ENCODE peak calls at places on chromosomes 7 and 10, in five cellular contexts. K, X, A, V and I are unnamed samples.
A peak's percentile ranks its signal among the peaks of the same experiment; 100 is the strongest.

GRCh38 chr7:50379082-50379481 is 71.1 kb downstream of the FIGNL1 start:
- DNase-seq in K (no peak), X (no peak), A (no peak), V (no peak), I (peak; percentile 69)

GRCh38 chr10:92544296-92544695 is 29.6 kb downstream of the IDE start:
- DNase-seq in K (no peak), X (no peak), A (no peak), V (no peak), I (no peak)

GRCh38 chr10:129390147-129390546 is 76.9 kb upstream of the MGMT start:
- DNase-seq in K (no peak), X (no peak), A (no peak), V (no peak), I (no peak)

GRCh38 chr7:1954366-1955004 is 278.3 kb downstream of the MAD1L1 start:
- DNase-seq in K (no peak), X (no peak), A (no peak), V (no peak), I (no peak)

GRCh38 chr7:30596721-30597120 is 2.0 kb downstream of the GARS1 start:
- DNase-seq in K (no peak), X (no peak), A (no peak), V (no peak), I (no peak)

GRCh38 chr10:52566471-52567246 is 205.9 kb downstream of the MBL2 start:
- DNase-seq in K (no peak), X (no peak), A (no peak), V (no peak), I (no peak)

GRCh38 chr7:111758332-111758731 is 196.0 kb upstream of the IMMP2L start:
- DNase-seq in K (no peak), X (no peak), A (no peak), V (no peak), I (no peak)

GRCh38 chr7:50754684-50755083 is 28.0 kb downstream of the GRB10 start:
- DNase-seq in K (no peak), X (no peak), A (no peak), V (no peak), I (no peak)

GRCh38 chr7:123054357-123055133 is 59.0 kb upstream of the TAS2R16 start:
- DNase-seq in K (no peak), X (no peak), A (no peak), V (no peak), I (peak; percentile 44)

GRCh38 chr7:1478480-1478879 is 19.2 kb upstream of the MICALL2 start:
- DNase-seq in K (no peak), X (no peak), A (no peak), V (no peak), I (no peak)